ENCODE peak calls at places on chromosomes 2 and 18, in five cellular contexts. A is GM12865, D is sigmoid colon, V is thyroid gland, N is dorsolateral prefrontal cortex. M is an unnamed sample.

GRCh38 chr2:160275646-160276045 is 75.6 kb upstream of the ITGB6 start:
- DNase-seq in V (no peak), D (no peak), N (no peak), A (no peak), M (no peak)

GRCh38 chr2:9690252-9690651 is 59.5 kb upstream of the YWHAQ start:
- DNase-seq in D (no peak), A (peak; percentile 42), N (no peak), V (peak; percentile 7), M (no peak)

GRCh38 chr2:122663737-122664136 is 908.3 kb downstream of the TSN start:
- DNase-seq in V (no peak), N (no peak), D (no peak), A (no peak), M (no peak)

GRCh38 chr18:35005963-35006577 is 35.1 kb upstream of the MAPRE2 start:
- DNase-seq in D (no peak), V (no peak), N (no peak), A (peak; percentile 64), M (no peak)

GRCh38 chr2:29879456-29879855 is 41.9 kb downstream of the ALK start:
- DNase-seq in A (no peak), N (no peak), V (no peak), D (no peak), M (no peak)

GRCh38 chr2:39780825-39781600 is 2.0 kb upstream of the THUMPD2 start:
- DNase-seq in N (no peak), D (no peak), A (no peak), V (no peak), M (no peak)

GRCh38 chr18:41887100-41887499 is 67.9 kb upstream of the PIK3C3 start:
- DNase-seq in D (no peak), N (no peak), A (no peak), V (no peak), M (no peak)

GRCh38 chr2:22904126-22904684 is 480.8 kb upstream of the KLHL29 start:
- DNase-seq in N (no peak), D (no peak), A (peak; percentile 27), V (peak; percentile 27), M (no peak)

GRCh38 chr2:150625300-150625699 is 137.8 kb upstream of the RND3 start:
- DNase-seq in V (no peak), A (no peak), N (no peak), D (no peak), M (no peak)

GRCh38 chr2:20509301-20509765 is 62.5 kb downstream of the RHOB start:
- DNase-seq in N (no peak), V (no peak), D (peak; percentile 44), A (no peak), M (no peak)

GRCh38 chr2:55869637-55870325 is 53.8 kb downstream of the EFEMP1 start:
- DNase-seq in D (no peak), A (no peak), V (no peak), N (no peak), M (no peak)

GRCh38 chr2:128710242-128710641 is 391.6 kb upstream of the HS6ST1 start:
- DNase-seq in N (no peak), A (no peak), D (no peak), V (no peak), M (no peak)

GRCh38 chr2:121994238-121995206 is 239.1 kb downstream of the TSN start:
- DNase-seq in D (no peak), V (no peak), A (peak; percentile 48), N (no peak), M (no peak)

GRCh38 chr2:8000861-8001260 is 681.0 kb upstream of the ID2 start:
- DNase-seq in V (no peak), D (no peak), A (peak; percentile 47), N (no peak), M (no peak)

GRCh38 chr2:61604433-61604832 is 66.3 kb upstream of the XPO1 start:
- DNase-seq in A (no peak), D (no peak), N (no peak), V (no peak), M (no peak)

GRCh38 chr2:166246901-166247300 is 119.1 kb upstream of the SCN1A start:
- DNase-seq in V (no peak), D (no peak), N (no peak), A (no peak), M (no peak)

GRCh38 chr2:150152240-150152639 is 335.2 kb downstream of the RND3 start:
- DNase-seq in D (no peak), N (no peak), A (no peak), V (no peak), M (no peak)

GRCh38 chr18:74623047-74623816 is 25.6 kb downstream of the ZNF407 start:
- DNase-seq in N (peak; percentile 15), V (peak; percentile 9), D (no peak), A (no peak), M (no peak)

GRCh38 chr2:120935339-120936313 is 200.0 kb downstream of the GLI2 start:
- DNase-seq in V (no peak), A (no peak), D (no peak), N (no peak), M (no peak)

GRCh38 chr2:217714268-217714643 is 288.5 kb downstream of the TNS1 start:
- DNase-seq in A (no peak), V (no peak), N (peak; percentile 94), D (peak; percentile 81), M (peak; percentile 64)

GRCh38 chr2:173124441-173124840 is 48.8 kb downstream of the MAP3K20 start:
- DNase-seq in V (peak; percentile 18), A (no peak), D (no peak), N (no peak), M (peak; percentile 68)

GRCh38 chr2:202278944-202279343 is 13.4 kb downstream of the NOP58 start:
- DNase-seq in A (no peak), V (no peak), D (no peak), N (no peak), M (no peak)

GRCh38 chr2:152120430-152120829 is 21.6 kb upstream of the CACNB4 start:
- DNase-seq in N (no peak), D (no peak), V (no peak), A (no peak), M (no peak)

DNA sequence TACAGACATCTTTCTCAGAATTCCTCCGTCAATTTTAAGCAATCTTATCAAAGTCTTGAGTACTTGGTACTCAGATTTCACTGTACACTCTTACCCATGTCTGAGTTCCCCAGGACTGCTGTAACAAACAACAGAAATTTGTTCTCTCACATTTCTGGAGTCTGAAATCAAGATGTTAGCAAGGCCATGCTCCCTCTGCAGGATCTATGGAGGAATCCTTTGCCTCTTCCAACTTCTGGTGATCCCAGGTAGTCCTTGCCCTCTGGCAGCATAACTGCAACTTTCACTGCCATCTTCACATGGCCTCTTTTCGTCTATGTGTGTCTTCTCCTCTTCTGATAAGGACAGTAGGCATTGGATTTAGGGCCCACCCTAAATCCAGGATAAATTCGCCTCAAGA is 17.1 kb upstream of the CACNB4 start:
- DNase-seq in A (no peak), N (no peak), V (no peak), D (no peak), M (no peak)
- TF ChIP-seq CTCF in A (no peak), N (no peak), V (no peak), D (no peak), M (no peak)

GRCh38 chr2:206438196-206438727 is 5.1 kb upstream of the ADAM23 start:
- DNase-seq in A (no peak), V (no peak), D (no peak), N (no peak), M (no peak)

GRCh38 chr2:206442854-206443734 is at the start of gene ADAM23:
- DNase-seq in D (no peak), V (no peak), A (peak; percentile 67), N (peak; percentile 91), M (no peak)

GRCh38 chr2:206445948-206446347 is 2.6 kb downstream of the ADAM23 start:
- DNase-seq in N (no peak), A (no peak), D (no peak), V (no peak), M (no peak)

GRCh38 chr2:206443735-206444527 is 599 bp downstream of the ADAM23 start:
- DNase-seq in A (peak; percentile 49), D (no peak), N (peak; percentile 21), V (no peak), M (no peak)

DNA sequence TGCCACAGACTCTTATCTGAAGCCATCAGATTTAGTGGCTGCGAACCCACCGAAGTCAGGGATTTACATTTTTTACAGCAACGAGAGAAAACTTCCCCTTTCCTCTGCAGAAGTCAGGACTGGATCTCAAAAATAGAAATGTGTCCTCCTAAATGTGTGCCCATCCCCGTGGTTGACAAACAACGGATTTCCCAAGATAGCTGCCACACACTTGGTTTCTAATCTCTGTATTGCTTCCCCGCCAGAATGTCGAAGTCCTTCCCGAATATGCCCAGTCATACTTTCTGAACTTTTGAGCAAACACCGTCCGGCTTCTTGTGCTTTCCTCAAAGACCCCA is 847 bp upstream of the ADAM23 start:
- DNase-seq in A (no peak), N (no peak), V (no peak), D (no peak), M (no peak)
- H3K4me3 ChIP-seq in A (no peak overlapping the region), N (peak overlapping the region; percentile 80), V (no peak overlapping the region), D (peak overlapping the region; percentile 43), M (peak overlapping the region; percentile 40)

DNA sequence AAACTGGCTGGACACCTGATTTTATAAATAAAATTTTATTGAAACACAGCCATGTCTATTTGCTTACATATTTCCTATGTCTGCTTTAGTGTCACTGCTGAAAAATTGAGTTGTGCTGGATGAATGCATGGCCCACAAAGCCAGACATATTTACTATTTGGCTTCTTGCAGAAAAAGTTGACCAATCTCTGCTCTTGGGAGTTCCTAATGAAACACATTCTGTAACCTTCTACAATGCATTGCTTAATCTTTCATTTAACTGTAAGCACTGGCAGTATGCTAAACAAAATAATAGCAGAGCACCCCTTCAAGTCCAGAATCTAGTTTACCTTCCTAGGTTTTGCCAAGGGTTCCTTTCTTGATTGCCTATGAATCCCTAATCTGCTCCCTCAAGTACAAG is 17.7 kb upstream of the SERPINB7 start:
- DNase-seq in D (no peak), V (no peak), N (no peak), A (no peak), M (no peak)
- TF ChIP-seq CTCF in D (no peak), V (no peak), N (no peak), A (no peak), M (no peak)

GRCh38 chr2:225463449-225463848 is 63.9 kb downstream of the NYAP2 start:
- DNase-seq in A (no peak), V (no peak), D (no peak), N (no peak), M (no peak)

GRCh38 chr2:225465827-225466226 is 66.3 kb downstream of the NYAP2 start:
- DNase-seq in N (no peak), V (no peak), A (no peak), D (no peak), M (no peak)

GRCh38 chr2:225466891-225467604 is 67.5 kb downstream of the NYAP2 start:
- DNase-seq in V (no peak), N (no peak), D (no peak), A (no peak), M (no peak)

GRCh38 chr2:225462945-225463344 is 63.4 kb downstream of the NYAP2 start:
- DNase-seq in A (no peak), N (no peak), D (no peak), V (no peak), M (no peak)

DNA sequence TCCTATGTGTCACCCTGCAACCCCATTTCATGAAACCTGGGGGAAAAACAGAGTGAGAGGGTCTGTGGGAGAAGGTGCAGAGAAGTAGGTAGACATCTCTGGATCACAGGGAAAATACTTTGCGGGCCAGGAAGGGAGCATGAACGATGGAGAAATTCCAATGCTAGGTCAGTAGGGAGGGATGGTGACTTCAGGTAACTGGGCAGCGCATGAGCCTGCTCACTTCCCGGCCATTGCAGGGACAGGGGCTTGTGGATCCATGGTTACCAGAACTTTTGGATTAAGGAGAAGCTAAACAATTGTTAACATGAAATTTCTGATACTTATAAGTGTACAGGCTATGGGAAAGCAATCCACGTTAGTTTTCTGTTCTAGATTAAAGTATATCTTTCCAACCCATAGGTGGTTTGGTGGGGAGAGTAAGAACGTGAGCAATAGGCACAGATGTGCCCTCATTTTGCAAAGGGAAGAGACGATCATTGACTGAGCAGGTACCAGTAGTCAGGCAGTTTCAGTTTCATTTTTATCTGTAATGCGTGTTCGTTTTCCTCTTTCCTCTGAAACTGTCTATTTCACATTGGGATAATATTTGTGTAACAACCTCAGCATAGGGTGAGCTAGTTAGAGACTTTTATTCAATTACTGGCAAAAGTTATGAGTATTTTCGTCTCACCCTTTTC is 65.0 kb downstream of the NYAP2 start:
- DNase-seq in V (no peak), N (no peak), A (no peak), D (no peak), M (no peak)
- H3K4me3 ChIP-seq in V (no peak overlapping the region), N (no peak overlapping the region), A (no peak overlapping the region), D (no peak overlapping the region), M (peak overlapping the region; percentile 48)

M was measured in breast epithelium.